ENCODE peak calls at places on chromosomes 13 and 19, in six cellular contexts. J is GM12878, E is K562, Z is HCT116, T is NT2/D1, D is HepG2. R is an unnamed sample.

GRCh38 chr19:42528354-42529247 is at the start of gene CEACAM1:
- DNase-seq in J (no peak), E (no peak), Z (no peak), T (no peak), D (peak), R (no peak)

GRCh38 chr19:19615086-19615485 is 3.4 kb downstream of the PBX4 start:
- DNase-seq in J (no peak), E (no peak), Z (peak), T (no peak), D (no peak), R (no peak)

GRCh38 chr13:67549331-67549730 is 319.2 kb upstream of the PCDH9 start:
- DNase-seq in J (no peak), E (no peak), Z (no peak), T (no peak), D (no peak), R (no peak)

GRCh38 chr19:3186377-3186688 is 603 bp downstream of the NCLN start:
- DNase-seq in J (no peak), E (no peak), Z (no peak), T (no peak), D (no peak), R (no peak)

GRCh38 chr13:114110091-114110829 is 22.2 kb downstream of the RASA3 start:
- DNase-seq in J (no peak), E (no peak), Z (no peak), T (no peak), D (no peak), R (no peak)

GRCh38 chr13:96532804-96533203 is 442.9 kb downstream of the HS6ST3 start:
- DNase-seq in J (no peak), E (no peak), Z (no peak), T (no peak), D (no peak), R (no peak)

GRCh38 chr19:4374451-4375163 is 25.7 kb downstream of the SH3GL1 start:
- DNase-seq in J (no peak), E (peak), Z (peak), T (no peak), D (peak), R (no peak)

GRCh38 chr13:47480121-47480520 is 521.0 kb downstream of the SUCLA2 start:
- DNase-seq in J (no peak), E (no peak), Z (no peak), T (no peak), D (no peak), R (no peak)

GRCh38 chr13:79915386-79915785 is 425.5 kb downstream of the SPRY2 start:
- DNase-seq in J (no peak), E (no peak), Z (no peak), T (no peak), D (no peak), R (no peak)

GRCh38 chr19:3163230-3163886 is 15.2 kb upstream of the S1PR4 start:
- DNase-seq in J (no peak), E (peak), Z (no peak), T (peak), D (peak), R (peak)

GRCh38 chr19:54420383-54421168 is 5.3 kb downstream of the TTYH1 start:
- DNase-seq in J (no peak), E (peak), Z (no peak), T (peak), D (peak), R (peak)

GRCh38 chr13:102152790-102153189 is 249.1 kb downstream of the FGF14 start:
- DNase-seq in J (no peak), E (no peak), Z (no peak), T (no peak), D (no peak), R (no peak)

GRCh38 chr19:18090545-18091216 is 3.9 kb upstream of the IL12RB1 start:
- DNase-seq in J (no peak), E (peak), Z (no peak), T (no peak), D (no peak), R (no peak)

GRCh38 chr19:35883920-35884319 is 15.5 kb downstream of the APLP1 start:
- DNase-seq in J (no peak), E (no peak), Z (no peak), T (no peak), D (no peak), R (no peak)

GRCh38 chr13:103188688-103189326 is 122.6 kb upstream of the SLC10A2 start:
- DNase-seq in J (no peak), E (no peak), Z (no peak), T (no peak), D (no peak), R (no peak)

GRCh38 chr13:24161010-24161775 is 673 bp downstream of the SPATA13 start:
- DNase-seq in J (no peak), E (peak), Z (no peak), T (no peak), D (peak), R (no peak)

GRCh38 chr13:21309542-21310172 is 133.2 kb downstream of the MRPL57 start:
- DNase-seq in J (no peak), E (no peak), Z (no peak), T (no peak), D (peak), R (no peak)

GRCh38 chr19:19064811-19065745 is 1.3 kb downstream of the SLC25A42 start:
- DNase-seq in J (no peak), E (peak), Z (no peak), T (no peak), D (no peak), R (no peak)

GRCh38 chr13:113400621-113401451 is 36.9 kb upstream of the GRTP1 start:
- DNase-seq in J (no peak), E (no peak), Z (no peak), T (no peak), D (no peak), R (no peak)

GRCh38 chr19:18397242-18398202 is at the start of gene LRRC25:
- DNase-seq in J (no peak), E (peak), Z (no peak), T (peak), D (no peak), R (peak)

GRCh38 chr13:113929628-113930615 is 44.0 kb downstream of the C13orf46 start:
- DNase-seq in J (no peak), E (no peak), Z (no peak), T (no peak), D (no peak), R (no peak)

GRCh38 chr13:113949546-113949945 is 24.3 kb downstream of the C13orf46 start:
- DNase-seq in J (no peak), E (no peak), Z (no peak), T (no peak), D (no peak), R (no peak)

GRCh38 chr19:55581145-55581827 is 638 bp upstream of the ZNF579 start:
- DNase-seq in J (no peak), E (peak), Z (no peak), T (no peak), D (peak), R (peak)

GRCh38 chr19:29685326-29685725 is 20.1 kb downstream of the PLEKHF1 start:
- DNase-seq in J (no peak), E (no peak), Z (no peak), T (no peak), D (no peak), R (no peak)

GRCh38 chr13:99067160-99067985 is 89.5 kb upstream of the DOCK9 start:
- DNase-seq in J (no peak), E (no peak), Z (peak), T (no peak), D (peak), R (no peak)

GRCh38 chr13:76852991-76853390 is 33.2 kb downstream of the KCTD12 start:
- DNase-seq in J (no peak), E (no peak), Z (no peak), T (no peak), D (no peak), R (no peak)

GRCh38 chr19:29299416-29300380 is 86.7 kb upstream of the UQCRFS1 start:
- DNase-seq in J (no peak), E (no peak), Z (no peak), T (no peak), D (no peak), R (no peak)

GRCh38 chr13:25462301-25463125 is 90.7 kb downstream of the ATP8A2 start:
- DNase-seq in J (no peak), E (no peak), Z (no peak), T (no peak), D (no peak), R (no peak)

GRCh38 chr19:10141479-10141878 is 21.8 kb upstream of the EIF3G start:
- DNase-seq in J (no peak), E (no peak), Z (no peak), T (no peak), D (no peak), R (no peak)

GRCh38 chr19:10143700-10144099 is 24.0 kb upstream of the EIF3G start:
- DNase-seq in J (no peak), E (no peak), Z (no peak), T (no peak), D (no peak), R (no peak)

GRCh38 chr19:10145031-10145430 is 25.3 kb upstream of the EIF3G start:
- DNase-seq in J (no peak), E (no peak), Z (no peak), T (no peak), D (no peak), R (no peak)

GRCh38 chr19:10141973-10142372 is 22.3 kb upstream of the EIF3G start:
- DNase-seq in J (no peak), E (no peak), Z (no peak), T (no peak), D (no peak), R (no peak)

DNA sequence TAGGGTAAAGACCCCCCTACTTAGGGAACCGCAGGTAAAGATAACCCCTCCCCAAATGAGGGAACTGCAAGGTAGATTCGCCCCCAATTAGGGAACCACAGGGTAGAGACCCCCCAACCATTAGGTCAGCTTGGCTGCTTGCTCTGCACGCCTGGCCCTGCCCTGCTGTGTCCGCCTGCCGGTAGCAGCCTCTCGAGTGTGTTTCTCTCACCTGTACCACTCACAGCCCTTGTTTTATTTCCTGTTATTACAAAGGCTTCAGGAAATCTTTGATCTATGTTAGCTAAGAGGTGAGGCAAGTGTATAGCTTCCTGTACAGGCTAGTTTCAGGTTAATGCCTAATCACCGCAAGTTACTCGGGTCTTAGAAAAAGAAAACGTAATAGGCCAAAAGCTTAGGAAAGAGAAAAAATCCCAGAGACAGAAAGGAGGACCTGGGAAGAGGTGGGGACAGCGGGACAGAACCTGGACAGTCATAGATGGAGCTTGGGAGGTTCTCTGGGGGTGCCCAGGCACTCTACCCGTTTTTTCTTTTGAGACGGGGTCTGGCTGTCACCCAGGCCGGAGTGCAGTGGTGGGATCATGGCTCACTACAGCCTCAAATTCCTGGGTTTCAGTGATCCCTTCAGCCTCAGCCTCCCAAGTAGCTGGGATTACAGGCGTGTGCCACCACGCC is 23.1 kb upstream of the EIF3G start:
- DNase-seq in J (no peak), E (no peak), Z (no peak), T (no peak), D (no peak), R (no peak)
- TF ChIP-seq ZNF274 in J (no peak), E (no peak), Z (no peak), T (no peak), D (no peak), R (no peak)

GRCh38 chr19:50204811-50205675 is 1.6 kb downstream of the MYH14 start:
- DNase-seq in J (no peak), E (peak), Z (peak), T (peak), D (peak), R (peak)
- TF ChIP-seq ZNF274 in J (no peak), E (no peak), Z (no peak), T (no peak), D (no peak), R (no peak)

GRCh38 chr13:30846311-30846710 is 59.8 kb upstream of the MEDAG start:
- DNase-seq in J (no peak), E (no peak), Z (no peak), T (no peak), D (no peak), R (no peak)

GRCh38 chr13:30843548-30843947 is 62.5 kb upstream of the MEDAG start:
- DNase-seq in J (no peak), E (no peak), Z (no peak), T (no peak), D (no peak), R (no peak)

GRCh38 chr13:30846844-30847243 is 59.2 kb upstream of the MEDAG start:
- DNase-seq in J (no peak), E (no peak), Z (no peak), T (no peak), D (peak), R (no peak)

GRCh38 chr13:30844548-30845296 is 61.3 kb upstream of the MEDAG start:
- DNase-seq in J (no peak), E (no peak), Z (no peak), T (no peak), D (no peak), R (no peak)

DNA sequence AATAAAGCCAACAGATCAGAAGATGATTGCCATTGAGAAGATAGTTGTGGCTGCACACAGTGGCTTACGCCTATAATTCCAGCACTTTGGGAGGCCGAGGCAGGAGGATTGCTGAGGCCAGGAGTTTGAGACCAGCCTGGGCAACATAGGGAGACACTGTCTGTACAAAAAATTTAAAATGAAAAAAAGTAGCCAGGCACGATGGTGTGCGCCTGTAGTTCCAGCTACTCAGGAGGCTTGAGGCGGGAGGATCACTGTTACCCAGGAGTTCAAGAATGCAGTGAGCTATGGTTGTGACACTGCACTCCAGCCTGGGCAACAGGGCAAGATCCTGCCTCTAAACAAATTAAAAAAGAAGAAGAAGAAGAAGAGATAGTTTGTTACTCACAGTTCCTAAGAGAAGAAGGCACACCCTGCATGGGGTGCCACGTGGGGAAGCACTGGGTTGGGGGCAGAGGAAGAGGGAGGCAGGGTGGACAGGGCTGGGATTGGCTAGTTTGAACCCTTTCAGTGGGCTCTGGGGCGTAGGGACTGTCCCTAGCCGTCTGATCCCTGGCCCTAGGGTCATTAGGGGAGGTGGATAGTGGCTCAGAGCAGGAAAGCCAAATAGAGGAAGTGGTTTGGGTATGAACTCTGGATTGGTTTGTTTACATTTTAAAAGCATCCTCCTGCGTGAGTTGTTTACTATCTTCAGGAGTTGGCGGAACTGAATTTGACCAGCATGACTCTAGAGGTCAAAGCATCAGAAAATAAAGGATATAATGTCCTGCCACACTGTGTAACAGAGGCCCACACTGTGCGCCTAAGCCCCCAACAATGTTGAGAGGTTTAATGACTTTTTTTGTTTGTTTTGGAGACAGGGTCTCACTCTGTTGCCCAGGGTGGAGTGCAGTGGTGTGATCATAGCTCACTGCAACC is 60.5 kb upstream of the MEDAG start:
- DNase-seq in J (no peak), E (no peak), Z (no peak), T (no peak), D (peak), R (no peak)
- TF ChIP-seq ZNF274 in J (no peak), E (no peak), Z (no peak), T (no peak), D (no peak), R (no peak)

GRCh38 chr13:85137516-85137915 is 661.7 kb downstream of the SLITRK6 start:
- DNase-seq in J (no peak), E (no peak), Z (no peak), T (no peak), D (no peak), R (no peak)
- TF ChIP-seq ZNF274 in J (no peak), E (no peak), Z (no peak), T (no peak), D (no peak), R (no peak)

GRCh38 chr19:38915329-38916321 is 3.6 kb upstream of the CCER2 start:
- DNase-seq in J (no peak), E (no peak), Z (no peak), T (no peak), D (no peak), R (no peak)

GRCh38 chr19:38917921-38918491 is 6.0 kb upstream of the CCER2 start:
- DNase-seq in J (no peak), E (no peak), Z (no peak), T (no peak), D (peak), R (no peak)

GRCh38 chr19:38919837-38920528 is 8.0 kb upstream of the CCER2 start:
- DNase-seq in J (no peak), E (no peak), Z (no peak), T (no peak), D (no peak), R (no peak)

GRCh38 chr19:38918526-38918925 is 6.5 kb upstream of the CCER2 start:
- DNase-seq in J (no peak), E (no peak), Z (no peak), T (no peak), D (no peak), R (no peak)

GRCh38 chr19:38917516-38917915 is 5.5 kb upstream of the CCER2 start:
- DNase-seq in J (no peak), E (no peak), Z (no peak), T (no peak), D (no peak), R (no peak)
- TF ChIP-seq ZNF274 in J (no peak), E (no peak), Z (no peak), T (no peak), D (no peak), R (no peak)

GRCh38 chr19:14127176-14127575 is 9.2 kb downstream of the ASF1B start:
- DNase-seq in J (no peak), E (no peak), Z (no peak), T (no peak), D (no peak), R (no peak)
- TF ChIP-seq ZNF274 in J (no peak), E (no peak), Z (no peak), T (no peak), D (no peak), R (no peak)

DNA sequence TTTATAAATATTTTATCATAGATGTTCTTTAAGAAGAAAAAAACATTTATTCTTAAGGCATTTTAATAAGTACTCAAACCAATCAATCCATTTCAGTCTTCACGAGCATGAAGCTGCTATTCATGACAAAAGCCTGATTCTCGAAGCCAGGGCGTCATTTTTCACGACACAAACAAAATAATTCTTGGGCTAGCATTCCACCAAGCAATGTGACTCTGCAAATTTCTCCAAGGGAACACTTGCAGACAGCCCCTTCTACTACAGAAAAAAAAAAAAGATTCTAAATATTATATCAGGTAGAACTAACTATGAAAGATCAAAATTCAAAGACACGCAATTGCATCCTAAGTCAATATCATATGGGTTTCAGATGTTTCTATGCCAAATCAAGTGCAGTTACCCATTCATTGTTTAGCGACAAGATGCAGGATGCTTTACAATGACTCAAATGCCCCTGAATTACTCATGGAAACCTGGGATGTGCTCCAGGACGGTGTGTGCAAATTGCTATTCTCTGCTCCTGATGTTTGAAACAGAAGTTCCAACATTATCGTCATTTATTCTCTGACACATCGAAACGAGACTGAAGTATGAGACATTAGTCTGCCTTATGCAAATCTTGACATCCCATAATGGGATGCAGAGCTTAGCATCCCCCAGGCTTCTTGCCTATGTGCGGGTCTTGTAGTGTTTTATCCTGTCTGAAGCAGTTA is 517.7 kb downstream of the MYO16 start:
- DNase-seq in J (no peak), E (no peak), Z (peak), T (no peak), D (no peak), R (no peak)
- TF ChIP-seq ZNF274 in J (no peak), E (no peak), Z (no peak), T (no peak), D (no peak), R (no peak)

R was measured in H1.